ENCODE peak calls at places on chromosome 11, in nine cellular contexts. R is AG10803; J is T-helper 1 cell; G is CD8-positive, alpha-beta T cell; Z is activated naive CD4-positive, alpha-beta T cell; T is ovary; F is HT-29; M is left ventricle myocardium superior; D is MCF 10A. V is an unnamed sample.
A peak's percentile ranks its signal among the peaks of the same experiment; 100 is the strongest.

GRCh38 chr11:46367244-46367915 is 14.1 kb upstream of the MDK start:
- DNase-seq in R (peak; percentile 54), J (peak; percentile 57), G (peak; percentile 73), Z (peak; percentile 55), T (peak; percentile 75), F (peak; percentile 67), M (peak; percentile 86), D (peak; percentile 58), V (peak; percentile 59)

GRCh38 chr11:56842829-56843794 is 94.6 kb upstream of the OR9G4 start:
- DNase-seq in R (no peak), J (no peak), G (no peak), Z (no peak), T (no peak), F (no peak), M (no peak), D (no peak), V (no peak)

GRCh38 chr11:57072640-57073039 is 83.9 kb downstream of the OR5AK2 start:
- DNase-seq in R (peak; percentile 99), J (no peak), G (no peak), Z (no peak), T (no peak), F (no peak), M (no peak), D (peak; percentile 96), V (peak; percentile 97)

GRCh38 chr11:101169944-101170343 is 40.3 kb upstream of the PGR start:
- DNase-seq in R (no peak), J (no peak), G (no peak), Z (no peak), T (no peak), F (no peak), M (no peak), D (no peak), V (no peak)

GRCh38 chr11:78339483-78339882 is 78.1 kb downstream of the GAB2 start:
- DNase-seq in R (no peak), J (no peak), G (no peak), Z (no peak), T (no peak), F (no peak), M (no peak), D (no peak), V (no peak)

GRCh38 chr11:65298131-65298535 is 16.5 kb upstream of the CDC42EP2 start:
- DNase-seq in R (peak; percentile 78), J (no peak), G (no peak), Z (no peak), T (peak; percentile 83), F (no peak), M (peak; percentile 96), D (no peak), V (peak; percentile 78)

GRCh38 chr11:129787518-129787917 is 28.1 kb upstream of the TMEM45B start:
- DNase-seq in R (no peak), J (no peak), G (no peak), Z (no peak), T (no peak), F (no peak), M (no peak), D (peak; percentile 76), V (no peak)

GRCh38 chr11:95767498-95767897 is 22.1 kb downstream of the FAM76B start:
- DNase-seq in R (peak; percentile 77), J (no peak), G (no peak), Z (no peak), T (no peak), F (no peak), M (no peak), D (peak; percentile 79), V (peak; percentile 79)

GRCh38 chr11:64222651-64223000 is 3.4 kb downstream of the TRPT1 start:
- DNase-seq in R (no peak), J (no peak), G (no peak), Z (no peak), T (no peak), F (no peak), M (no peak), D (no peak), V (no peak)

GRCh38 chr11:44256673-44257291 is 53.2 kb downstream of the ALX4 start:
- DNase-seq in R (no peak), J (no peak), G (no peak), Z (no peak), T (no peak), F (no peak), M (no peak), D (no peak), V (no peak)

GRCh38 chr11:93734427-93735222 is 6.7 kb downstream of the TAF1D start:
- DNase-seq in R (no peak), J (no peak), G (no peak), Z (no peak), T (no peak), F (no peak), M (no peak), D (no peak), V (no peak)

GRCh38 chr11:64935634-64936081 is at the start of gene GPHA2:
- DNase-seq in R (peak; percentile 71), J (no peak), G (no peak), Z (no peak), T (peak; percentile 48), F (no peak), M (no peak), D (no peak), V (no peak)

GRCh38 chr11:35783803-35784202 is 121.2 kb downstream of the TRIM44 start:
- DNase-seq in R (no peak), J (no peak), G (no peak), Z (no peak), T (no peak), F (no peak), M (no peak), D (no peak), V (no peak)

GRCh38 chr11:64376071-64376470 is 17.1 kb downstream of the RPS6KA4 start:
- DNase-seq in R (no peak), J (no peak), G (no peak), Z (no peak), T (no peak), F (no peak), M (no peak), D (no peak), V (no peak)

GRCh38 chr11:19432370-19433163 is 191.8 kb upstream of the E2F8 start:
- DNase-seq in R (peak; percentile 92), J (no peak), G (no peak), Z (no peak), T (no peak), F (peak; percentile 14), M (no peak), D (peak; percentile 88), V (peak; percentile 94)

GRCh38 chr11:10413268-10413667 is 41.8 kb upstream of the AMPD3 start:
- DNase-seq in R (no peak), J (no peak), G (peak; percentile 26), Z (no peak), T (no peak), F (peak; percentile 61), M (no peak), D (peak; percentile 44), V (peak; percentile 22)

GRCh38 chr11:1880746-1881441 is 10.8 kb downstream of the PRR33 start:
- DNase-seq in R (no peak), J (no peak), G (no peak), Z (no peak), T (no peak), F (no peak), M (no peak), D (no peak), V (no peak)

V was measured in IMR-90.